ENCODE peak calls at places on chromosome 6, in ten cellular contexts. One of them, this sample, is unnamed.

GRCh38 chr6:116327803-116328527 is 42.8 kb upstream of the DSE start:
- DNase-seq in adrenal gland: no peak
- DNase-seq in testis: no peak
- DNase-seq in body of pancreas: no peak
- DNase-seq in ovary: no peak
- DNase-seq in gastrocnemius medialis: no peak
- DNase-seq in right lobe of liver: no peak
- DNase-seq in vagina: no peak
- DNase-seq in tibial nerve: no peak
- DNase-seq in stomach: no peak
- DNase-seq in this sample: no peak

GRCh38 chr6:108689279-108690161 is 128.8 kb downstream of the FOXO3 start:
- DNase-seq in stomach: peak; percentile 94
- DNase-seq in tibial nerve: peak; percentile 81
- DNase-seq in testis: peak; percentile 69
- DNase-seq in right lobe of liver: peak; percentile 95
- DNase-seq in ovary: peak; percentile 85
- DNase-seq in body of pancreas: peak; percentile 98
- DNase-seq in adrenal gland: peak; percentile 89
- DNase-seq in vagina: no peak
- DNase-seq in gastrocnemius medialis: peak; percentile 91
- DNase-seq in this sample: peak; percentile 84

GRCh38 chr6:71602385-71602949 is 283.9 kb upstream of the RIMS1 start:
- DNase-seq in stomach: no peak
- DNase-seq in testis: no peak
- DNase-seq in right lobe of liver: no peak
- DNase-seq in body of pancreas: no peak
- DNase-seq in tibial nerve: no peak
- DNase-seq in ovary: no peak
- DNase-seq in vagina: no peak
- DNase-seq in adrenal gland: no peak
- DNase-seq in gastrocnemius medialis: no peak
- DNase-seq in this sample: no peak

GRCh38 chr6:142005044-142005443 is 127.7 kb upstream of the GJE1 start:
- DNase-seq in body of pancreas: no peak
- DNase-seq in gastrocnemius medialis: no peak
- DNase-seq in right lobe of liver: no peak
- DNase-seq in vagina: no peak
- DNase-seq in ovary: no peak
- DNase-seq in testis: no peak
- DNase-seq in adrenal gland: no peak
- DNase-seq in tibial nerve: no peak
- DNase-seq in stomach: no peak
- DNase-seq in this sample: no peak

GRCh38 chr6:13248053-13248452 is 80.3 kb downstream of the TBC1D7 start:
- DNase-seq in right lobe of liver: no peak
- DNase-seq in adrenal gland: no peak
- DNase-seq in vagina: no peak
- DNase-seq in body of pancreas: no peak
- DNase-seq in tibial nerve: no peak
- DNase-seq in gastrocnemius medialis: no peak
- DNase-seq in stomach: no peak
- DNase-seq in testis: no peak
- DNase-seq in ovary: no peak
- DNase-seq in this sample: no peak

GRCh38 chr6:109308018-109308492 is 74.2 kb downstream of the CD164 start:
- DNase-seq in adrenal gland: peak; percentile 86
- DNase-seq in gastrocnemius medialis: peak; percentile 80
- DNase-seq in vagina: no peak
- DNase-seq in testis: no peak
- DNase-seq in body of pancreas: peak; percentile 93
- DNase-seq in tibial nerve: peak; percentile 52
- DNase-seq in right lobe of liver: peak; percentile 54
- DNase-seq in ovary: no peak
- DNase-seq in stomach: peak; percentile 65
- DNase-seq in this sample: no peak

GRCh38 chr6:27237089-27237723 is 10.3 kb upstream of the PRSS16 start:
- DNase-seq in testis: no peak
- DNase-seq in gastrocnemius medialis: no peak
- DNase-seq in adrenal gland: peak; percentile 27
- DNase-seq in body of pancreas: no peak
- DNase-seq in ovary: no peak
- DNase-seq in stomach: no peak
- DNase-seq in tibial nerve: no peak
- DNase-seq in vagina: no peak
- DNase-seq in right lobe of liver: no peak
- DNase-seq in this sample: no peak

GRCh38 chr6:166313255-166314070 is 5.3 kb upstream of the PRR18 start:
- DNase-seq in tibial nerve: peak; percentile 21
- DNase-seq in ovary: no peak
- DNase-seq in gastrocnemius medialis: no peak
- DNase-seq in adrenal gland: peak; percentile 47
- DNase-seq in vagina: no peak
- DNase-seq in body of pancreas: peak; percentile 62
- DNase-seq in stomach: peak; percentile 53
- DNase-seq in right lobe of liver: no peak
- DNase-seq in testis: peak; percentile 38
- DNase-seq in this sample: no peak

GRCh38 chr6:133062702-133063319 is 178.3 kb upstream of the EYA4 start:
- DNase-seq in tibial nerve: no peak
- DNase-seq in testis: no peak
- DNase-seq in ovary: no peak
- DNase-seq in stomach: no peak
- DNase-seq in gastrocnemius medialis: no peak
- DNase-seq in vagina: no peak
- DNase-seq in right lobe of liver: peak; percentile 82
- DNase-seq in adrenal gland: no peak
- DNase-seq in body of pancreas: no peak
- DNase-seq in this sample: no peak

GRCh38 chr6:107716688-107717089 is 107.4 kb downstream of the SCML4 start:
- DNase-seq in right lobe of liver: no peak
- DNase-seq in gastrocnemius medialis: no peak
- DNase-seq in adrenal gland: no peak
- DNase-seq in stomach: no peak
- DNase-seq in tibial nerve: no peak
- DNase-seq in ovary: no peak
- DNase-seq in body of pancreas: no peak
- DNase-seq in vagina: peak; percentile 82
- DNase-seq in testis: peak; percentile 60
- DNase-seq in this sample: no peak

GRCh38 chr6:42140051-42140450 is 2.4 kb downstream of the C6orf132 start:
- DNase-seq in tibial nerve: no peak
- DNase-seq in testis: no peak
- DNase-seq in stomach: peak; percentile 77
- DNase-seq in vagina: no peak
- DNase-seq in adrenal gland: no peak
- DNase-seq in right lobe of liver: no peak
- DNase-seq in gastrocnemius medialis: no peak
- DNase-seq in ovary: no peak
- DNase-seq in body of pancreas: peak; percentile 43
- DNase-seq in this sample: no peak

GRCh38 chr6:22364314-22364713 is 67.5 kb upstream of the PRL start:
- DNase-seq in ovary: no peak
- DNase-seq in testis: no peak
- DNase-seq in stomach: no peak
- DNase-seq in adrenal gland: no peak
- DNase-seq in tibial nerve: no peak
- DNase-seq in right lobe of liver: no peak
- DNase-seq in vagina: no peak
- DNase-seq in gastrocnemius medialis: no peak
- DNase-seq in body of pancreas: no peak
- DNase-seq in this sample: no peak

GRCh38 chr6:101544286-101544685 is 150.8 kb downstream of the GRIK2 start:
- DNase-seq in tibial nerve: no peak
- DNase-seq in stomach: no peak
- DNase-seq in ovary: no peak
- DNase-seq in body of pancreas: no peak
- DNase-seq in right lobe of liver: no peak
- DNase-seq in testis: no peak
- DNase-seq in gastrocnemius medialis: no peak
- DNase-seq in adrenal gland: no peak
- DNase-seq in vagina: no peak
- DNase-seq in this sample: no peak

GRCh38 chr6:36914227-36914794 is 28.6 kb downstream of the C6orf89 start:
- DNase-seq in adrenal gland: peak; percentile 60
- DNase-seq in tibial nerve: no peak
- DNase-seq in testis: no peak
- DNase-seq in stomach: peak; percentile 62
- DNase-seq in gastrocnemius medialis: peak; percentile 32
- DNase-seq in body of pancreas: peak; percentile 71
- DNase-seq in vagina: no peak
- DNase-seq in right lobe of liver: peak; percentile 77
- DNase-seq in ovary: no peak
- DNase-seq in this sample: no peak
- H3K36me3 ChIP-seq in adrenal gland: peaks cover 56% of the 10 kb centered on the region
- H3K36me3 ChIP-seq in tibial nerve: peaks cover 80% of the 10 kb centered on the region
- H3K36me3 ChIP-seq in testis: no peaks in the 10 kb centered on the region
- H3K36me3 ChIP-seq in stomach: peaks cover 83% of the 10 kb centered on the region
- H3K36me3 ChIP-seq in gastrocnemius medialis: peaks cover 59% of the 10 kb centered on the region
- H3K36me3 ChIP-seq in body of pancreas: peaks cover 2% of the 10 kb centered on the region
- H3K36me3 ChIP-seq in vagina: no peaks in the 10 kb centered on the region
- H3K36me3 ChIP-seq in right lobe of liver: peaks cover 24% of the 10 kb centered on the region
- H3K36me3 ChIP-seq in ovary: no peaks in the 10 kb centered on the region
- H3K36me3 ChIP-seq in this sample: no peaks in the 10 kb centered on the region

GRCh38 chr6:53544050-53544499 is 826 bp downstream of the GCLC start:
- DNase-seq in stomach: no peak
- DNase-seq in body of pancreas: peak; percentile 35
- DNase-seq in testis: peak; percentile 40
- DNase-seq in tibial nerve: no peak
- DNase-seq in adrenal gland: peak; percentile 36
- DNase-seq in gastrocnemius medialis: no peak
- DNase-seq in vagina: no peak
- DNase-seq in ovary: peak; percentile 11
- DNase-seq in right lobe of liver: peak; percentile 52
- DNase-seq in this sample: no peak

GRCh38 chr6:53544500-53545308 is at the start of gene GCLC:
- DNase-seq in vagina: no peak
- DNase-seq in tibial nerve: peak; percentile 94
- DNase-seq in testis: peak; percentile 96
- DNase-seq in adrenal gland: peak; percentile 95
- DNase-seq in body of pancreas: peak; percentile 96
- DNase-seq in right lobe of liver: peak; percentile 96
- DNase-seq in stomach: peak; percentile 96
- DNase-seq in gastrocnemius medialis: peak; percentile 93
- DNase-seq in ovary: peak; percentile 93
- DNase-seq in this sample: peak; percentile 95

GRCh38 chr6:53546256-53546655 is 1.4 kb upstream of the GCLC start:
- DNase-seq in ovary: no peak
- DNase-seq in testis: no peak
- DNase-seq in stomach: no peak
- DNase-seq in body of pancreas: no peak
- DNase-seq in adrenal gland: no peak
- DNase-seq in right lobe of liver: no peak
- DNase-seq in tibial nerve: no peak
- DNase-seq in vagina: no peak
- DNase-seq in gastrocnemius medialis: no peak
- DNase-seq in this sample: no peak

GRCh38 chr6:53547166-53547814 is 2.4 kb upstream of the GCLC start:
- DNase-seq in stomach: no peak
- DNase-seq in ovary: no peak
- DNase-seq in gastrocnemius medialis: no peak
- DNase-seq in vagina: no peak
- DNase-seq in body of pancreas: peak; percentile 44
- DNase-seq in adrenal gland: no peak
- DNase-seq in tibial nerve: no peak
- DNase-seq in testis: no peak
- DNase-seq in right lobe of liver: no peak
- DNase-seq in this sample: no peak

GRCh38 chr6:53547815-53548496 is 3.1 kb upstream of the GCLC start:
- DNase-seq in body of pancreas: peak; percentile 99
- DNase-seq in testis: peak; percentile 98
- DNase-seq in tibial nerve: peak; percentile 95
- DNase-seq in stomach: peak; percentile 98
- DNase-seq in ovary: peak; percentile 97
- DNase-seq in vagina: no peak
- DNase-seq in gastrocnemius medialis: peak; percentile 97
- DNase-seq in adrenal gland: peak; percentile 98
- DNase-seq in right lobe of liver: peak; percentile 99
- DNase-seq in this sample: peak; percentile 97
- TF ChIP-seq POLR2A in body of pancreas: peak; percentile 91
- TF ChIP-seq POLR2A in testis: no peak
- TF ChIP-seq POLR2A in tibial nerve: peak; percentile 79
- TF ChIP-seq POLR2A in stomach: no peak
- TF ChIP-seq POLR2A in ovary: peak; percentile 61
- TF ChIP-seq POLR2A in vagina: no peak
- TF ChIP-seq POLR2A in gastrocnemius medialis: peak; percentile 70
- TF ChIP-seq POLR2A in adrenal gland: peak; percentile 66
- TF ChIP-seq POLR2A in right lobe of liver: peak; percentile 83
- TF ChIP-seq POLR2A in this sample: peak; percentile 56

GRCh38 chr6:18254793-18255192 is 9.5 kb downstream of the DEK start:
- DNase-seq in stomach: no peak
- DNase-seq in right lobe of liver: no peak
- DNase-seq in ovary: no peak
- DNase-seq in gastrocnemius medialis: no peak
- DNase-seq in tibial nerve: no peak
- DNase-seq in body of pancreas: no peak
- DNase-seq in testis: no peak
- DNase-seq in adrenal gland: no peak
- DNase-seq in vagina: no peak
- DNase-seq in this sample: no peak
- H3K36me3 ChIP-seq in stomach: peaks cover 70% of the 10 kb centered on the region
- H3K36me3 ChIP-seq in right lobe of liver: peaks cover 9% of the 10 kb centered on the region
- H3K36me3 ChIP-seq in ovary: no peaks in the 10 kb centered on the region
- H3K36me3 ChIP-seq in gastrocnemius medialis: peaks cover 47% of the 10 kb centered on the region
- H3K36me3 ChIP-seq in tibial nerve: peaks cover 70% of the 10 kb centered on the region
- H3K36me3 ChIP-seq in body of pancreas: peaks cover 5% of the 10 kb centered on the region
- H3K36me3 ChIP-seq in testis: no peaks in the 10 kb centered on the region
- H3K36me3 ChIP-seq in adrenal gland: peaks cover 25% of the 10 kb centered on the region
- H3K36me3 ChIP-seq in vagina: peaks cover 4% of the 10 kb centered on the region
- H3K36me3 ChIP-seq in this sample: no peaks in the 10 kb centered on the region

GRCh38 chr6:154508573-154509375 is 1.7 kb downstream of the CNKSR3 start:
- DNase-seq in right lobe of liver: no peak
- DNase-seq in adrenal gland: no peak
- DNase-seq in ovary: no peak
- DNase-seq in stomach: no peak
- DNase-seq in gastrocnemius medialis: no peak
- DNase-seq in testis: peak; percentile 33
- DNase-seq in vagina: no peak
- DNase-seq in tibial nerve: no peak
- DNase-seq in body of pancreas: peak; percentile 52
- DNase-seq in this sample: no peak

GRCh38 chr6:154511735-154512097 is 1.2 kb upstream of the CNKSR3 start:
- DNase-seq in adrenal gland: no peak
- DNase-seq in gastrocnemius medialis: no peak
- DNase-seq in vagina: no peak
- DNase-seq in body of pancreas: peak; percentile 21
- DNase-seq in tibial nerve: no peak
- DNase-seq in right lobe of liver: no peak
- DNase-seq in testis: no peak
- DNase-seq in ovary: no peak
- DNase-seq in stomach: no peak
- DNase-seq in this sample: no peak

GRCh38 chr6:154507209-154507898 is 3.1 kb downstream of the CNKSR3 start:
- DNase-seq in gastrocnemius medialis: no peak
- DNase-seq in vagina: no peak
- DNase-seq in adrenal gland: no peak
- DNase-seq in testis: no peak
- DNase-seq in ovary: no peak
- DNase-seq in right lobe of liver: no peak
- DNase-seq in body of pancreas: no peak
- DNase-seq in tibial nerve: no peak
- DNase-seq in stomach: no peak
- DNase-seq in this sample: no peak

GRCh38 chr6:154510144-154510905 is at the start of gene CNKSR3:
- DNase-seq in adrenal gland: peak; percentile 82
- DNase-seq in vagina: no peak
- DNase-seq in tibial nerve: peak; percentile 73
- DNase-seq in testis: peak; percentile 94
- DNase-seq in stomach: peak; percentile 93
- DNase-seq in gastrocnemius medialis: peak; percentile 70
- DNase-seq in body of pancreas: peak; percentile 97
- DNase-seq in ovary: peak; percentile 93
- DNase-seq in right lobe of liver: peak; percentile 96
- DNase-seq in this sample: peak; percentile 90

GRCh38 chr6:154509421-154510143 is 903 bp downstream of the CNKSR3 start:
- DNase-seq in right lobe of liver: peak; percentile 61
- DNase-seq in body of pancreas: peak; percentile 55
- DNase-seq in ovary: peak; percentile 44
- DNase-seq in vagina: no peak
- DNase-seq in stomach: peak; percentile 37
- DNase-seq in gastrocnemius medialis: peak; percentile 8
- DNase-seq in tibial nerve: no peak
- DNase-seq in adrenal gland: no peak
- DNase-seq in testis: peak; percentile 51
- DNase-seq in this sample: peak; percentile 29
- TF ChIP-seq POLR2A in right lobe of liver: no peak
- TF ChIP-seq POLR2A in body of pancreas: no peak
- TF ChIP-seq POLR2A in ovary: no peak
- TF ChIP-seq POLR2A in vagina: no peak
- TF ChIP-seq POLR2A in stomach: no peak
- TF ChIP-seq POLR2A in gastrocnemius medialis: no peak
- TF ChIP-seq POLR2A in tibial nerve: no peak
- TF ChIP-seq POLR2A in adrenal gland: peak; percentile 10
- TF ChIP-seq POLR2A in testis: no peak
- TF ChIP-seq POLR2A in this sample: no peak

This sample was measured in uterus.